ENCODE peak calls at places on chromosomes 6 and 20, in six cellular contexts. One of them, this sample, is unnamed.

GRCh38 chr6:33377166-33377565 is 14.5 kb upstream of the KIFC1 start:
- DNase-seq in H1: no peak
- DNase-seq in fibroblast of lung: no peak
- DNase-seq in cardiac muscle cell: no peak
- DNase-seq in CD8-positive, alpha-beta memory T cell: no peak
- DNase-seq in tibial nerve: no peak
- DNase-seq in this sample: no peak

GRCh38 chr6:113364781-113365545 is 492.2 kb upstream of the MARCKS start:
- DNase-seq in CD8-positive, alpha-beta memory T cell: no peak
- DNase-seq in fibroblast of lung: no peak
- DNase-seq in cardiac muscle cell: no peak
- DNase-seq in H1: no peak
- DNase-seq in tibial nerve: no peak
- DNase-seq in this sample: no peak

GRCh38 chr20:15594296-15594695 is 979.0 kb downstream of the KIF16B start:
- DNase-seq in tibial nerve: no peak
- DNase-seq in fibroblast of lung: no peak
- DNase-seq in cardiac muscle cell: no peak
- DNase-seq in CD8-positive, alpha-beta memory T cell: no peak
- DNase-seq in H1: no peak
- DNase-seq in this sample: no peak

GRCh38 chr6:44481056-44481455 is 93.5 kb downstream of the CDC5L start:
- DNase-seq in tibial nerve: no peak
- DNase-seq in CD8-positive, alpha-beta memory T cell: no peak
- DNase-seq in H1: no peak
- DNase-seq in cardiac muscle cell: no peak
- DNase-seq in fibroblast of lung: no peak
- DNase-seq in this sample: no peak

GRCh38 chr6:44682280-44682679 is 294.8 kb downstream of the CDC5L start:
- DNase-seq in H1: no peak
- DNase-seq in fibroblast of lung: no peak
- DNase-seq in tibial nerve: no peak
- DNase-seq in CD8-positive, alpha-beta memory T cell: no peak
- DNase-seq in cardiac muscle cell: no peak
- DNase-seq in this sample: no peak

GRCh38 chr20:38434310-38434741 is 802 bp downstream of the SNHG17 start:
- DNase-seq in fibroblast of lung: peak; percentile 23
- DNase-seq in cardiac muscle cell: peak; percentile 24
- DNase-seq in H1: no peak
- DNase-seq in CD8-positive, alpha-beta memory T cell: peak; percentile 29
- DNase-seq in tibial nerve: no peak
- DNase-seq in this sample: peak; percentile 35

GRCh38 chr20:35312348-35312747 is 20.1 kb upstream of the FAM83C start:
- DNase-seq in fibroblast of lung: peak; percentile 90
- DNase-seq in cardiac muscle cell: no peak
- DNase-seq in CD8-positive, alpha-beta memory T cell: no peak
- DNase-seq in tibial nerve: no peak
- DNase-seq in H1: no peak
- DNase-seq in this sample: no peak

GRCh38 chr6:52724406-52725121 is 38.7 kb downstream of the GSTA2 start:
- DNase-seq in cardiac muscle cell: peak; percentile 71
- DNase-seq in fibroblast of lung: peak; percentile 75
- DNase-seq in tibial nerve: peak; percentile 53
- DNase-seq in CD8-positive, alpha-beta memory T cell: peak; percentile 8
- DNase-seq in H1: peak; percentile 10
- DNase-seq in this sample: peak; percentile 82

GRCh38 chr6:30542915-30543314 is 13.4 kb downstream of the GNL1 start:
- DNase-seq in fibroblast of lung: peak; percentile 24
- DNase-seq in cardiac muscle cell: no peak
- DNase-seq in tibial nerve: no peak
- DNase-seq in CD8-positive, alpha-beta memory T cell: no peak
- DNase-seq in H1: no peak
- DNase-seq in this sample: no peak

GRCh38 chr6:89711801-89712200 is 73.3 kb upstream of the LYRM2 start:
- DNase-seq in fibroblast of lung: no peak
- DNase-seq in tibial nerve: no peak
- DNase-seq in cardiac muscle cell: no peak
- DNase-seq in H1: no peak
- DNase-seq in CD8-positive, alpha-beta memory T cell: no peak
- DNase-seq in this sample: no peak

DNA sequence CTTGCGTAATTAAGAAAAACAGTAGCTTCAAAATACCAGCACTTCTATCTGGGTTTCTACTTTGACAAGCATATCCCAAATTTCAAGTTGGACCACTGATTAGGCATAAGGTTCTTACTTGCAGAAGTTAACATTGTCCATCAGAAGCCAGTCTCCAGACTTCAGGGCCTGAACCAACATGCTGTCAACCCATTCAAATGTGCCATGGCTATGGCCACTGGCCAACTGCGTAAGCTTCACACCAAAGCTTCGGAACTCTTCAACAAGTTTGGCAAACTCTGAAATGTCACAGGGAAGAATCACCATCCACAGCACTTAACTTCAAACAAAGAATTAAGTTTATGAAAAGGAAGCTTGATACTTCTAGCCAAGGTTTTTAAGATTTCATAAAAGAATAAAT is 78.0 kb upstream of the LYRM2 start:
- DNase-seq in fibroblast of lung: no peak
- DNase-seq in cardiac muscle cell: no peak
- DNase-seq in CD8-positive, alpha-beta memory T cell: no peak
- DNase-seq in tibial nerve: no peak
- DNase-seq in H1: no peak
- DNase-seq in this sample: no peak
- H3K27ac ChIP-seq in fibroblast of lung: no peak overlapping the region
- H3K27ac ChIP-seq in cardiac muscle cell: no peak overlapping the region
- H3K27ac ChIP-seq in CD8-positive, alpha-beta memory T cell: no peak overlapping the region
- H3K27ac ChIP-seq in tibial nerve: no peak overlapping the region
- H3K27ac ChIP-seq in H1: no peak overlapping the region
- H3K27ac ChIP-seq in this sample: no peak overlapping the region

GRCh38 chr20:50837532-50838321 is 42.9 kb downstream of the BCAS4 start:
- DNase-seq in cardiac muscle cell: no peak
- DNase-seq in CD8-positive, alpha-beta memory T cell: no peak
- DNase-seq in H1: no peak
- DNase-seq in tibial nerve: no peak
- DNase-seq in fibroblast of lung: peak; percentile 87
- DNase-seq in this sample: no peak
- H3K9me3 ChIP-seq in cardiac muscle cell: no peaks in the 10 kb centered on the region
- H3K9me3 ChIP-seq in CD8-positive, alpha-beta memory T cell: no peaks in the 10 kb centered on the region
- H3K9me3 ChIP-seq in H1: no peaks in the 10 kb centered on the region
- H3K9me3 ChIP-seq in tibial nerve: no peaks in the 10 kb centered on the region
- H3K9me3 ChIP-seq in fibroblast of lung: no peaks in the 10 kb centered on the region
- H3K9me3 ChIP-seq in this sample: no peaks in the 10 kb centered on the region

GRCh38 chr6:144296973-144297372 is 11.8 kb downstream of the UTRN start:
- DNase-seq in cardiac muscle cell: no peak
- DNase-seq in fibroblast of lung: no peak
- DNase-seq in tibial nerve: no peak
- DNase-seq in H1: no peak
- DNase-seq in CD8-positive, alpha-beta memory T cell: no peak
- DNase-seq in this sample: no peak
- H3K27ac ChIP-seq in cardiac muscle cell: peak overlapping the region; percentile 73
- H3K27ac ChIP-seq in fibroblast of lung: no peak overlapping the region
- H3K27ac ChIP-seq in tibial nerve: peak overlapping the region; percentile 81
- H3K27ac ChIP-seq in H1: no peak overlapping the region
- H3K27ac ChIP-seq in CD8-positive, alpha-beta memory T cell: no peak overlapping the region
- H3K27ac ChIP-seq in this sample: no peak overlapping the region

GRCh38 chr20:29298271-29298590 is 1959.2 kb upstream of the DEFB115 start:
- DNase-seq in fibroblast of lung: no peak
- DNase-seq in tibial nerve: no peak
- DNase-seq in cardiac muscle cell: no peak
- DNase-seq in H1: no peak
- DNase-seq in CD8-positive, alpha-beta memory T cell: no peak
- DNase-seq in this sample: no peak
- H3K9me3 ChIP-seq in fibroblast of lung: no peaks in the 10 kb centered on the region
- H3K9me3 ChIP-seq in tibial nerve: no peaks in the 10 kb centered on the region
- H3K9me3 ChIP-seq in cardiac muscle cell: no peaks in the 10 kb centered on the region
- H3K9me3 ChIP-seq in H1: peaks cover 39% of the 10 kb centered on the region
- H3K9me3 ChIP-seq in CD8-positive, alpha-beta memory T cell: no peaks in the 10 kb centered on the region
- H3K9me3 ChIP-seq in this sample: no peaks in the 10 kb centered on the region

DNA sequence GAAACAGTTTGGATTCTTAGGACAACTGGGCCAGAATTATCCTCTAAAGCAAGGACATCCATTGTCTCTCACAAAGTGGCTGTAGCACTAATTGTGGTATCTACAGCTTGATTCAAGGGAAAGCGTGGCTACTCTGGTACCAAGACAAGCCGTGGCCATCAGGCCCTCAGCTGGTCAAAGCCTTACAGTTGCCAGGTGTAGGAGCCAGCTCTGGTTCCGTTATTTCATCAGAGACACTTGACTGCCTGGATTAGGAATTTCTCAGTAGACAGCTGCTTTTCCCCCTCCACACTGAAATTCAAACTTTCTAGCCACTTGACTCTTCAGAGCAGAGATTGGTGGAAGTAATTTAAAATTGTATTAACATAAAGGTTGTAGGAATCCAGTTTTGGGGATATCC is 104.2 kb downstream of the ANKS1A start:
- DNase-seq in CD8-positive, alpha-beta memory T cell: no peak
- DNase-seq in fibroblast of lung: no peak
- DNase-seq in cardiac muscle cell: no peak
- DNase-seq in tibial nerve: no peak
- DNase-seq in H1: no peak
- DNase-seq in this sample: no peak
- H3K27ac ChIP-seq in CD8-positive, alpha-beta memory T cell: no peak overlapping the region
- H3K27ac ChIP-seq in fibroblast of lung: no peak overlapping the region
- H3K27ac ChIP-seq in cardiac muscle cell: no peak overlapping the region
- H3K27ac ChIP-seq in tibial nerve: no peak overlapping the region
- H3K27ac ChIP-seq in H1: no peak overlapping the region
- H3K27ac ChIP-seq in this sample: no peak overlapping the region

DNA sequence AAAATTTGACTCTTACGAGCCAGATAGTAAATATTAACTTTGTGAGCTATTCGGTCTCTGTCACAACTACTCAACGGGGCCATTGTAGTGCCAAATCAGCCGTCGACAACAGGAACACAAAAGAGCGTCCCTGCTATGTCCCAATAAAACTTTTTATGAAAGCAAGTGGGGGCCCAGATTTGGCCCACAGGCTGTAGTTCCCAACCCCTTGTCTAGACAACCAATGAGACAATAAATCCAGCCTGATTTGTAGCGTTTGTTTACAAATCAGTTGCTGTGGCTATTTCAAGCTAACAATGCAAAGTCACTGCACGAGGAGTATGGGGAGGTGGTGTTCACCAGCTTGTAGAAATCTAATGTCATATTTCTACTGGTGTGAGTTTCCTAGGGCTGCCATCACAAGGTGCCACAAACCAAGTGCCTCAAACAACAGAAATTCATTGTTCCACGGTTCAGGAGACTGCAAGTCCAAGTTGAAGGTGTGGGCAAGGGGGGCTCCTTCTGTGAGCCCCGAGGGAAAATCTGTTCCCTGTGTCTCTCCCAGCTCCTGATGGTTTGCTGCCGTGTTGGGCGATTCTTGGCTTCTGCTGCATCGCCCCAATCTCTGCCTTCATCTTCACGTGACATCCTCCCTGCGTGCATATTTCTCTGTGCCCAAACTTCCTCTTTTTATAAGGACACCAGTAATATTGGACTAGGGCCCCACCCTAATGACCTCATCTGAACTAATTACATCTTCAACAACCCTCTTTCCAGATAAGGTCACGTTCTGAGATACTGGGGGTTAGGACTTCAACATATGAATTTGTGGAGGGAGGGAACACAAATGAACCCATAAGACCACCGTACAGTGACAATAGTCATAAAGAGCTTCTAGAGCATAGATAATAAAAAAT is 355.9 kb upstream of the JARID2 start:
- DNase-seq in cardiac muscle cell: no peak
- DNase-seq in tibial nerve: no peak
- DNase-seq in fibroblast of lung: no peak
- DNase-seq in CD8-positive, alpha-beta memory T cell: no peak
- DNase-seq in H1: no peak
- DNase-seq in this sample: no peak
- H3K9me3 ChIP-seq in cardiac muscle cell: no peaks in the 10 kb centered on the region
- H3K9me3 ChIP-seq in tibial nerve: no peaks in the 10 kb centered on the region
- H3K9me3 ChIP-seq in fibroblast of lung: no peaks in the 10 kb centered on the region
- H3K9me3 ChIP-seq in CD8-positive, alpha-beta memory T cell: no peaks in the 10 kb centered on the region
- H3K9me3 ChIP-seq in H1: peaks cover 15% of the 10 kb centered on the region
- H3K9me3 ChIP-seq in this sample: no peaks in the 10 kb centered on the region

DNA sequence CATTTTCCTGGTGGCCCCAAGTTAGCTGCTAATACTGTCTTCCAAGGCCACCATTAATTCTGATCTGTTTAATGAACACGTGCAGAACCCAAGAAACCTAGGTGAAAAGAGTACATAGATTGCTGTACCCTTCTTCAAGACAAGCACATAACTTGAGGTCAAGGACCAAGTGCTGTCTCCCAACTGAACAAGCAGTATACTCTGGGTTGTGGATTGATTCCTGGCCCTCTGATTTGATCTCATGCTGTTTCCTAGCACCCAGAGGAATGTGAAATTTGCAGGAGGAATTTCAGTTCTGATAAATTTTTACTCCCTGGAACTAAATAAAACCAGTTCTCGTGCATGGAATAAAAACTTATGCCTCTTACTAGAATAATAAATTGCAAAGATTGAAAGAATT is 75.6 kb downstream of the MTFR2 start:
- DNase-seq in cardiac muscle cell: no peak
- DNase-seq in H1: no peak
- DNase-seq in tibial nerve: no peak
- DNase-seq in CD8-positive, alpha-beta memory T cell: no peak
- DNase-seq in fibroblast of lung: no peak
- DNase-seq in this sample: no peak
- H3K27ac ChIP-seq in cardiac muscle cell: no peak overlapping the region
- H3K27ac ChIP-seq in H1: no peak overlapping the region
- H3K27ac ChIP-seq in tibial nerve: no peak overlapping the region
- H3K27ac ChIP-seq in CD8-positive, alpha-beta memory T cell: no peak overlapping the region
- H3K27ac ChIP-seq in fibroblast of lung: no peak overlapping the region
- H3K27ac ChIP-seq in this sample: no peak overlapping the region

GRCh38 chr6:64680446-64680845 is 1026.6 kb downstream of the EYS start:
- DNase-seq in tibial nerve: no peak
- DNase-seq in cardiac muscle cell: no peak
- DNase-seq in fibroblast of lung: peak; percentile 30
- DNase-seq in H1: no peak
- DNase-seq in CD8-positive, alpha-beta memory T cell: no peak
- DNase-seq in this sample: no peak
- H3K9me3 ChIP-seq in tibial nerve: no peaks in the 10 kb centered on the region
- H3K9me3 ChIP-seq in cardiac muscle cell: no peaks in the 10 kb centered on the region
- H3K9me3 ChIP-seq in fibroblast of lung: no peaks in the 10 kb centered on the region
- H3K9me3 ChIP-seq in H1: no peaks in the 10 kb centered on the region
- H3K9me3 ChIP-seq in CD8-positive, alpha-beta memory T cell: no peaks in the 10 kb centered on the region
- H3K9me3 ChIP-seq in this sample: no peaks in the 10 kb centered on the region

This sample was measured in MM.1S.